ENCODE peak calls at places on chromosome 18, in seven cellular contexts. E is cardiac muscle cell, X is tibial artery, P is heart right ventricle, Q is A549, Y is K562, F is mammary epithelial cell. R is an unnamed sample.
A peak's percentile ranks its signal among the peaks of the same experiment; 100 is the strongest.

GRCh38 chr18:3093624-3094354 is 80.8 kb upstream of the LPIN2 start:
- DNase-seq in E (no peak), Q (no peak), X (no peak), Y (no peak), F (no peak), P (no peak), R (no peak)

GRCh38 chr18:45517181-45517741 is 98.0 kb upstream of the SLC14A2 start:
- DNase-seq in Y (no peak), F (no peak), Q (no peak), E (no peak), X (peak; percentile 88), P (peak; percentile 41), R (peak; percentile 10)

GRCh38 chr18:65753520-65753919 is 2.7 kb downstream of the CDH7 start:
- DNase-seq in Q (peak; percentile 69), E (peak; percentile 73), Y (no peak), F (no peak), X (no peak), P (no peak), R (no peak)

GRCh38 chr18:21598726-21599584 is 1.5 kb downstream of the ESCO1 start:
- DNase-seq in E (no peak), X (no peak), Y (no peak), Q (peak; percentile 56), F (peak; percentile 25), P (no peak), R (no peak)

GRCh38 chr18:72866572-72866900 is 1.3 kb downstream of the NETO1 start:
- DNase-seq in X (no peak), Q (no peak), E (peak; percentile 4), P (no peak), Y (no peak), F (peak; percentile 21), R (no peak)

GRCh38 chr18:48036191-48036590 is 105.7 kb upstream of the SMAD2 start:
- DNase-seq in P (no peak), X (peak; percentile 68), E (no peak), Q (no peak), Y (no peak), F (no peak), R (no peak)

GRCh38 chr18:80171190-80171872 is 62.3 kb downstream of the ADNP2 start:
- DNase-seq in P (peak; percentile 65), E (peak; percentile 36), Y (peak; percentile 78), X (no peak), F (peak; percentile 38), Q (peak; percentile 29), R (peak; percentile 88)

GRCh38 chr18:56748698-56749268 is 97.6 kb downstream of the WDR7 start:
- DNase-seq in E (peak; percentile 53), F (peak; percentile 4), Q (peak; percentile 23), P (no peak), X (no peak), Y (peak; percentile 10), R (no peak)

GRCh38 chr18:79681484-79682387 is 2.1 kb downstream of the CTDP1 start:
- DNase-seq in P (no peak), Q (no peak), E (no peak), Y (no peak), F (peak; percentile 32), X (peak; percentile 39), R (no peak)

GRCh38 chr18:61865466-61866165 is 27.2 kb downstream of the RNF152 start:
- DNase-seq in P (no peak), Y (no peak), X (no peak), Q (no peak), E (no peak), F (no peak), R (no peak)

GRCh38 chr18:63317556-63317946 is 2.0 kb downstream of the BCL2 start:
- DNase-seq in P (no peak), F (no peak), Q (no peak), Y (no peak), X (no peak), E (no peak), R (no peak)

GRCh38 chr18:24128700-24129099 is 10.2 kb upstream of the CABYR start:
- DNase-seq in P (no peak), Q (no peak), F (no peak), Y (no peak), E (no peak), X (no peak), R (no peak)

GRCh38 chr18:62904396-62905285 is 189.3 kb downstream of the PHLPP1 start:
- DNase-seq in P (no peak), F (no peak), E (no peak), Q (no peak), X (no peak), Y (no peak), R (no peak)

GRCh38 chr18:75643083-75643482 is 215.6 kb upstream of the SMIM21 start:
- DNase-seq in F (no peak), P (no peak), Q (no peak), E (no peak), Y (no peak), X (no peak), R (no peak)
- TF ChIP-seq CTCF in F (no peak), P (no peak), Q (no peak), E (no peak), Y (no peak), X (no peak), R (no peak)

DNA sequence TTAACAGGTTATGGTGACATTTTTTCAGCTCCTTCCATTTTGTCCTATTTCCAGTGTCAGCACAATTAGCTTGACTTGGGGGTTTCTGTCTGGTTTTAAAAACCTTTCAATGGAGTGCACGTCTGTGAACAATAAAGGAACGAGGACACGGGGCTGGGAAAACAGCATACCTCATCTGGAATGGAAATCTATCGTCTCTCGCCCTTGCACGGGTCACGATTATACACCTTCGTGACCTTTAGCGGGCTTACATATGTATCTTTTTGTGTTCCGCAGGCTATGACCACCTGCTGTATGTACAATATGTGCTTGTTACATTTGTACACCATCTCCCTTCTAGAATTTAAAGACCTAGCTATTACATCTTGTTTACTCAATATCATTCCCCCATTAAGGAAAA is 2.3 kb upstream of the ZNF532 start:
- DNase-seq in Y (no peak), F (no peak), E (peak; percentile 27), Q (no peak), P (no peak), X (peak; percentile 35), R (no peak)
- H3K4me1 ChIP-seq in Y (no peaks in the 10 kb centered on the region), F (peaks cover 59% of the 10 kb centered on the region), E (peaks cover 65% of the 10 kb centered on the region), Q (peaks cover 55% of the 10 kb centered on the region), P (peaks cover 61% of the 10 kb centered on the region), X (peaks cover 54% of the 10 kb centered on the region), R (no peaks in the 10 kb centered on the region)

DNA sequence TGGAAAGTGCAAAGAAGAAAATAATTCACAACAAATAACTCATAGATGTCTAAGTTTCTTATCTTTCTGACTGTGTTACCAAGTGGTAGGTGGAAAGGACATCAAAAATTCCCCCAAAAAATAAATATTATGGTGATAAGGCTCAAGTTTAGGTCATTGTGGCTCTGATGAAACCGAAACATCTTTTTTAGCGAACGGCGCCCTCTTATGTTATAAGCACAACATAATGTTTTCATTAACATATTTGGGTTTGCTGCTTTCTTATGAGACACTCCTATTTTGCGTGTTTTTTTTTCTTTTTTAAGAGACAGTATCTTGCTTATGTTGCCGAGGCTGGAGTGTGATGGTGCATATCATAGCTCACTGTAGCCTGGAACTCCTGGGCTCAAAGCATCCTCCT is 38.6 kb upstream of the SLC35G4 start:
- DNase-seq in X (no peak), F (no peak), P (no peak), E (no peak), Y (no peak), Q (peak; percentile 21), R (no peak)
- TF ChIP-seq CTCF in X (no peak), F (peak; percentile 5), P (no peak), E (peak; percentile 35), Y (peak; percentile 35), Q (peak; percentile 40), R (no peak)

GRCh38 chr18:49321271-49321670 is 139.2 kb downstream of the DYM start:
- DNase-seq in Q (no peak), Y (no peak), X (no peak), E (no peak), P (no peak), F (no peak), R (no peak)
- H3K4me1 ChIP-seq in Q (peaks cover 7% of the 10 kb centered on the region), Y (peaks cover 15% of the 10 kb centered on the region), X (no peaks in the 10 kb centered on the region), E (peaks cover 8% of the 10 kb centered on the region), P (no peaks in the 10 kb centered on the region), F (peaks cover 8% of the 10 kb centered on the region), R (no peaks in the 10 kb centered on the region)

GRCh38 chr18:36809590-36810381 is 19.0 kb downstream of the TPGS2 start:
- DNase-seq in X (no peak), Q (peak; percentile 59), F (peak; percentile 54), E (peak; percentile 79), P (no peak), Y (peak; percentile 82), R (no peak)
- TF ChIP-seq CTCF in X (peak; percentile 84), Q (peak; percentile 63), F (peak; percentile 76), E (peak; percentile 85), P (peak; percentile 85), Y (peak; percentile 83), R (peak; percentile 76)

GRCh38 chr18:13889661-13890060 is 25.7 kb downstream of the MC2R start:
- DNase-seq in Q (peak; percentile 4), E (no peak), Y (no peak), X (no peak), P (no peak), F (peak; percentile 8), R (no peak)
- H3K4me1 ChIP-seq in Q (no peaks in the 10 kb centered on the region), E (no peaks in the 10 kb centered on the region), Y (no peaks in the 10 kb centered on the region), X (no peaks in the 10 kb centered on the region), P (no peaks in the 10 kb centered on the region), F (no peaks in the 10 kb centered on the region), R (no peaks in the 10 kb centered on the region)

GRCh38 chr18:76528477-76529432 is 33.7 kb upstream of the ZNF516 start:
- DNase-seq in Q (no peak), E (peak; percentile 64), F (peak; percentile 28), Y (no peak), P (no peak), X (no peak), R (no peak)
- TF ChIP-seq CTCF in Q (no peak), E (peak; percentile 10), F (peak; percentile 9), Y (no peak), P (no peak), X (no peak), R (no peak)

DNA sequence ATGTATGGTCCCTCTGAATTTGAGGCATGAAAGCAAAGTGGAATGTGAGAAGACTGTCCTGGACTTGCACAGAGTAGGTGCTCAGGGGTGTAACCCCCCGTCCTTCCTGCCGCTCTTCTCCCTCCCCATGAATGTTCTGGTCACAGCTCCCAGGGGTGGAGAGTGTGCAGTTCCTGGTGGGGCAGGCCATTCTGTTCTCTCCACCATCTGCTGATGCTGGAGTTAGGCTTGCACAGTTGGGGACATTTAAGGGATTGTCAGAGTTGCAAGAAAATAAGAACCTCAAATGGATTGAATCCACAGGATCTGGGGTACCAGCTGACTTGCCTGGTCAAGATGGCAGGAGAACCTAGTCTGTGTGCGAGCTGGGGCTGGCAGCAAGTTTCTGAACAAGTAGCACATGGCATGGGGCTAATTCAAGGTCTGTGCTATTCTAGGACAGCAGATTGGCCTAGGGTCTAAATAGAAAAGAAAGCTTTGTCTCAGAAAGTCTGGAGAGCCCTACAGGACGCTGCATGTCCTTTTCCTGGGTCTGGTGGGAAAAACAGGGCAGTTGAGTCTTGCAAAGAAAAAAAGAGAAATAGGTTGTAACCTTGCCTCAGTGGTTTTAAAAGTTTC is 60.8 kb upstream of the TXNDC2 start:
- DNase-seq in P (no peak), Q (no peak), X (no peak), F (no peak), E (no peak), Y (no peak), R (no peak)
- H3K4me1 ChIP-seq in P (peaks cover 7% of the 10 kb centered on the region), Q (peaks cover 57% of the 10 kb centered on the region), X (peaks cover 34% of the 10 kb centered on the region), F (peaks cover 54% of the 10 kb centered on the region), E (peaks cover 3% of the 10 kb centered on the region), Y (peaks cover 70% of the 10 kb centered on the region), R (no peaks in the 10 kb centered on the region)